ENCODE peak calls at places on chromosomes 12 and 14, in ten cellular contexts. One of them, this sample, is unnamed.

GRCh38 chr14:61647704-61648103 is 47.6 kb upstream of the HIF1A start:
- DNase-seq in ascending aorta: no peak
- DNase-seq in esophagus squamous epithelium: no peak
- DNase-seq in esophagus muscularis mucosa: no peak
- DNase-seq in tibial artery: no peak
- DNase-seq in SJSA1: no peak
- DNase-seq in psoas muscle: no peak
- DNase-seq in body of pancreas: no peak
- DNase-seq in mucosa of descending colon: no peak
- DNase-seq in uterus: no peak
- DNase-seq in this sample: no peak

GRCh38 chr14:50340945-50341344 is 28.8 kb downstream of the DMAC2L start:
- DNase-seq in esophagus muscularis mucosa: peak; percentile 37
- DNase-seq in ascending aorta: no peak
- DNase-seq in tibial artery: no peak
- DNase-seq in psoas muscle: no peak
- DNase-seq in uterus: no peak
- DNase-seq in body of pancreas: no peak
- DNase-seq in esophagus squamous epithelium: no peak
- DNase-seq in mucosa of descending colon: no peak
- DNase-seq in SJSA1: no peak
- DNase-seq in this sample: no peak

GRCh38 chr12:113640837-113641236 is 169.2 kb upstream of the LHX5 start:
- DNase-seq in tibial artery: no peak
- DNase-seq in body of pancreas: no peak
- DNase-seq in esophagus muscularis mucosa: no peak
- DNase-seq in uterus: no peak
- DNase-seq in psoas muscle: no peak
- DNase-seq in SJSA1: no peak
- DNase-seq in ascending aorta: no peak
- DNase-seq in esophagus squamous epithelium: no peak
- DNase-seq in mucosa of descending colon: no peak
- DNase-seq in this sample: no peak

GRCh38 chr14:67221248-67221981 is 19.8 kb upstream of the PALS1 start:
- DNase-seq in ascending aorta: no peak
- DNase-seq in uterus: no peak
- DNase-seq in SJSA1: peak; percentile 73
- DNase-seq in esophagus muscularis mucosa: no peak
- DNase-seq in esophagus squamous epithelium: no peak
- DNase-seq in body of pancreas: no peak
- DNase-seq in psoas muscle: no peak
- DNase-seq in tibial artery: no peak
- DNase-seq in mucosa of descending colon: peak; percentile 44
- DNase-seq in this sample: no peak

GRCh38 chr14:99584823-99585222 is 19.2 kb downstream of the CCDC85C start:
- DNase-seq in body of pancreas: no peak
- DNase-seq in ascending aorta: no peak
- DNase-seq in esophagus squamous epithelium: no peak
- DNase-seq in esophagus muscularis mucosa: no peak
- DNase-seq in mucosa of descending colon: no peak
- DNase-seq in psoas muscle: no peak
- DNase-seq in tibial artery: no peak
- DNase-seq in SJSA1: no peak
- DNase-seq in uterus: no peak
- DNase-seq in this sample: no peak

GRCh38 chr12:115383668-115384067 is 699.7 kb upstream of the TBX3 start:
- DNase-seq in ascending aorta: no peak
- DNase-seq in body of pancreas: no peak
- DNase-seq in uterus: no peak
- DNase-seq in mucosa of descending colon: no peak
- DNase-seq in SJSA1: no peak
- DNase-seq in tibial artery: no peak
- DNase-seq in esophagus squamous epithelium: no peak
- DNase-seq in esophagus muscularis mucosa: peak; percentile 83
- DNase-seq in psoas muscle: peak; percentile 30
- DNase-seq in this sample: no peak

GRCh38 chr12:71652656-71653055 is 11.0 kb downstream of the ZFC3H1 start:
- DNase-seq in uterus: no peak
- DNase-seq in esophagus squamous epithelium: no peak
- DNase-seq in body of pancreas: no peak
- DNase-seq in esophagus muscularis mucosa: no peak
- DNase-seq in psoas muscle: no peak
- DNase-seq in ascending aorta: no peak
- DNase-seq in tibial artery: no peak
- DNase-seq in SJSA1: no peak
- DNase-seq in mucosa of descending colon: no peak
- DNase-seq in this sample: no peak

GRCh38 chr14:74259513-74259912 is 20.3 kb downstream of the VSX2 start:
- DNase-seq in esophagus muscularis mucosa: no peak
- DNase-seq in esophagus squamous epithelium: no peak
- DNase-seq in body of pancreas: no peak
- DNase-seq in SJSA1: no peak
- DNase-seq in tibial artery: no peak
- DNase-seq in ascending aorta: no peak
- DNase-seq in uterus: no peak
- DNase-seq in mucosa of descending colon: no peak
- DNase-seq in psoas muscle: no peak
- DNase-seq in this sample: no peak

GRCh38 chr14:94467728-94468520 is 8.1 kb downstream of the SERPINA9 start:
- DNase-seq in ascending aorta: no peak
- DNase-seq in esophagus squamous epithelium: no peak
- DNase-seq in SJSA1: no peak
- DNase-seq in mucosa of descending colon: no peak
- DNase-seq in body of pancreas: no peak
- DNase-seq in psoas muscle: no peak
- DNase-seq in tibial artery: no peak
- DNase-seq in uterus: no peak
- DNase-seq in esophagus muscularis mucosa: no peak
- DNase-seq in this sample: no peak

GRCh38 chr12:65533177-65533883 is 254.8 kb downstream of the MSRB3 start:
- DNase-seq in SJSA1: peak; percentile 82
- DNase-seq in tibial artery: no peak
- DNase-seq in ascending aorta: no peak
- DNase-seq in psoas muscle: no peak
- DNase-seq in mucosa of descending colon: no peak
- DNase-seq in esophagus squamous epithelium: no peak
- DNase-seq in body of pancreas: no peak
- DNase-seq in uterus: no peak
- DNase-seq in esophagus muscularis mucosa: no peak
- DNase-seq in this sample: no peak

DNA sequence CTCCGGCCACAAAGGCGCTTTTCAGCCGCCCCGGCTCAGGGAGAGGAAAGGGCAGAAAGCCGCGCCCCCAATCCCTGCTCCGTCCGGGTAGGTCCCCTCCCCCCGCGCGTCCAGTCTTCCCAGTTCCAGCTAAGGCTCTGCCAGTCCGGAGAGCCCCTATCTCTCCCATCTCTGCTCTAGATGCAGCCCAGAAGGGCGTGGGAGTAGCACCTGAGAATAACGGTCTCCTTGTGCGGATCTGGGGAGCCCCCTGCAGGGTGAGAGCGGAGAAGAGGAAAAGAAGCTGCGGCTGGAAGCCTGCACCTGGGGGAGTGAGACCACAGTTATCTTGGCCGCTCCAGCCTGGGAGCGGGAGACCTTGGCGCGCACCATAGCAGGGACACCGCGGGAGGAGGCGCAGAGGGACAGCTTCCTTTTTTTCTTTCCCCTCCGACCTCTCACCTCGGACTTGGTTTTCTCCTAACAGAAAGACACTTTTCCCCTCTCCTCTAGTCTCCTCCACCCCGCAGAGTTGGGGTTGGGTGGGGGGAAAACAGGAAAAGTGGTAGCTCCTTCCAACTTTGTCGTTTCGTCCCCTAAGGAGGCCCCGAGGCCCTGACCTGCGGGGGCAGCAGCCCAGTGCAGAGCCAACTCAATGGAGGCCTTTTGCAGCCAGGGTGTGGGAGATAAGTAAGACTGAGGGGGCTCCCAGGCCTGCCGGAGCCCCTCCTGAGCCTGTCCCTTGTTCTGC is 2.4 kb downstream of the DHH start:
- DNase-seq in esophagus muscularis mucosa: no peak
- DNase-seq in psoas muscle: peak; percentile 43
- DNase-seq in mucosa of descending colon: peak; percentile 34
- DNase-seq in tibial artery: no peak
- DNase-seq in ascending aorta: no peak
- DNase-seq in esophagus squamous epithelium: no peak
- DNase-seq in body of pancreas: peak; percentile 18
- DNase-seq in SJSA1: peak; percentile 22
- DNase-seq in uterus: peak; percentile 66
- DNase-seq in this sample: no peak
- H3K4me1 ChIP-seq in esophagus muscularis mucosa: peaks cover 70% of the 10 kb centered on the region
- H3K4me1 ChIP-seq in psoas muscle: peaks cover 22% of the 10 kb centered on the region
- H3K4me1 ChIP-seq in mucosa of descending colon: peaks cover 36% of the 10 kb centered on the region
- H3K4me1 ChIP-seq in tibial artery: peaks cover 58% of the 10 kb centered on the region
- H3K4me1 ChIP-seq in ascending aorta: peaks cover 33% of the 10 kb centered on the region
- H3K4me1 ChIP-seq in esophagus squamous epithelium: peaks cover 75% of the 10 kb centered on the region
- H3K4me1 ChIP-seq in body of pancreas: peaks cover 57% of the 10 kb centered on the region
- H3K4me1 ChIP-seq in SJSA1: peaks cover 33% of the 10 kb centered on the region
- H3K4me1 ChIP-seq in uterus: peaks cover 5% of the 10 kb centered on the region
- H3K4me1 ChIP-seq in this sample: peaks cover 40% of the 10 kb centered on the region

GRCh38 chr12:22729431-22729830 is 104.5 kb downstream of the ETNK1 start:
- DNase-seq in uterus: no peak
- DNase-seq in esophagus muscularis mucosa: no peak
- DNase-seq in body of pancreas: no peak
- DNase-seq in psoas muscle: no peak
- DNase-seq in esophagus squamous epithelium: no peak
- DNase-seq in SJSA1: no peak
- DNase-seq in mucosa of descending colon: no peak
- DNase-seq in tibial artery: no peak
- DNase-seq in ascending aorta: no peak
- DNase-seq in this sample: no peak
- H3K4me1 ChIP-seq in uterus: no peaks in the 10 kb centered on the region
- H3K4me1 ChIP-seq in esophagus muscularis mucosa: peaks cover 27% of the 10 kb centered on the region
- H3K4me1 ChIP-seq in body of pancreas: no peaks in the 10 kb centered on the region
- H3K4me1 ChIP-seq in psoas muscle: no peaks in the 10 kb centered on the region
- H3K4me1 ChIP-seq in esophagus squamous epithelium: peaks cover 10% of the 10 kb centered on the region
- H3K4me1 ChIP-seq in SJSA1: peaks cover 20% of the 10 kb centered on the region
- H3K4me1 ChIP-seq in mucosa of descending colon: no peaks in the 10 kb centered on the region
- H3K4me1 ChIP-seq in tibial artery: peaks cover 18% of the 10 kb centered on the region
- H3K4me1 ChIP-seq in ascending aorta: peaks cover 18% of the 10 kb centered on the region
- H3K4me1 ChIP-seq in this sample: no peaks in the 10 kb centered on the region

DNA sequence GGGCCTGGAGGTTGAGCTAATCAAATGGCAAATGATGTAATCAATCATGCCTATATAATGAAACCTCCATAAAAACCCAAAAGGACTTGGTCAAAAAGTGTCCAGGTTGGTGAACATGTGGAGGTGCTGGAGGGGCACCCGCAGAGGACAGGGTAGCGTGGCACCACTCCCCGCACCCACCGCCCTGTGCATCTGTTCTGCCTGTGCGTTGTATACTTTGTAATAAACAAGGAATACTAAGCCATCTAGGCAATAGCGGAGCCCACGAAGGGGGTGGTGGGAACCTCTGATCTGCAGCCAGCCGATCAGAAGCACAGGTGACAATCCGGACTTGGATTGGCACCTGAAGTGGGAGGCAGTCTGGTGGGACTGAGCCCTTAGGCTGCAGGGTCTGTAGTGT is 75.8 kb upstream of the GPR68 start:
- DNase-seq in ascending aorta: no peak
- DNase-seq in uterus: no peak
- DNase-seq in SJSA1: no peak
- DNase-seq in psoas muscle: no peak
- DNase-seq in esophagus squamous epithelium: no peak
- DNase-seq in body of pancreas: no peak
- DNase-seq in esophagus muscularis mucosa: no peak
- DNase-seq in tibial artery: no peak
- DNase-seq in mucosa of descending colon: no peak
- DNase-seq in this sample: no peak
- H3K4me1 ChIP-seq in ascending aorta: no peaks in the 10 kb centered on the region
- H3K4me1 ChIP-seq in uterus: no peaks in the 10 kb centered on the region
- H3K4me1 ChIP-seq in SJSA1: no peaks in the 10 kb centered on the region
- H3K4me1 ChIP-seq in psoas muscle: no peaks in the 10 kb centered on the region
- H3K4me1 ChIP-seq in esophagus squamous epithelium: peaks cover 51% of the 10 kb centered on the region
- H3K4me1 ChIP-seq in body of pancreas: peaks cover 12% of the 10 kb centered on the region
- H3K4me1 ChIP-seq in esophagus muscularis mucosa: peaks cover 45% of the 10 kb centered on the region
- H3K4me1 ChIP-seq in tibial artery: peaks cover 9% of the 10 kb centered on the region
- H3K4me1 ChIP-seq in mucosa of descending colon: peaks cover 23% of the 10 kb centered on the region
- H3K4me1 ChIP-seq in this sample: no peaks in the 10 kb centered on the region

GRCh38 chr12:107319536-107320030 is 226.2 kb upstream of the CRY1 start:
- DNase-seq in body of pancreas: no peak
- DNase-seq in tibial artery: no peak
- DNase-seq in ascending aorta: no peak
- DNase-seq in psoas muscle: no peak
- DNase-seq in uterus: no peak
- DNase-seq in esophagus squamous epithelium: no peak
- DNase-seq in SJSA1: peak; percentile 20
- DNase-seq in esophagus muscularis mucosa: no peak
- DNase-seq in mucosa of descending colon: no peak
- DNase-seq in this sample: no peak

GRCh38 chr12:107320031-107320928 is 226.9 kb upstream of the CRY1 start:
- DNase-seq in ascending aorta: no peak
- DNase-seq in body of pancreas: peak; percentile 14
- DNase-seq in uterus: no peak
- DNase-seq in esophagus muscularis mucosa: no peak
- DNase-seq in tibial artery: no peak
- DNase-seq in esophagus squamous epithelium: no peak
- DNase-seq in SJSA1: peak; percentile 16
- DNase-seq in mucosa of descending colon: peak; percentile 45
- DNase-seq in psoas muscle: peak; percentile 22
- DNase-seq in this sample: no peak

GRCh38 chr12:107318554-107318803 is 225.1 kb upstream of the CRY1 start:
- DNase-seq in body of pancreas: no peak
- DNase-seq in SJSA1: no peak
- DNase-seq in esophagus muscularis mucosa: no peak
- DNase-seq in ascending aorta: no peak
- DNase-seq in uterus: no peak
- DNase-seq in psoas muscle: no peak
- DNase-seq in tibial artery: no peak
- DNase-seq in mucosa of descending colon: no peak
- DNase-seq in esophagus squamous epithelium: no peak
- DNase-seq in this sample: no peak

GRCh38 chr12:107317751-107318553 is 224.6 kb upstream of the CRY1 start:
- DNase-seq in uterus: no peak
- DNase-seq in body of pancreas: peak; percentile 78
- DNase-seq in esophagus squamous epithelium: peak; percentile 8
- DNase-seq in tibial artery: peak; percentile 73
- DNase-seq in psoas muscle: peak; percentile 77
- DNase-seq in SJSA1: peak; percentile 62
- DNase-seq in ascending aorta: peak; percentile 71
- DNase-seq in mucosa of descending colon: peak; percentile 87
- DNase-seq in esophagus muscularis mucosa: no peak
- DNase-seq in this sample: no peak

DNA sequence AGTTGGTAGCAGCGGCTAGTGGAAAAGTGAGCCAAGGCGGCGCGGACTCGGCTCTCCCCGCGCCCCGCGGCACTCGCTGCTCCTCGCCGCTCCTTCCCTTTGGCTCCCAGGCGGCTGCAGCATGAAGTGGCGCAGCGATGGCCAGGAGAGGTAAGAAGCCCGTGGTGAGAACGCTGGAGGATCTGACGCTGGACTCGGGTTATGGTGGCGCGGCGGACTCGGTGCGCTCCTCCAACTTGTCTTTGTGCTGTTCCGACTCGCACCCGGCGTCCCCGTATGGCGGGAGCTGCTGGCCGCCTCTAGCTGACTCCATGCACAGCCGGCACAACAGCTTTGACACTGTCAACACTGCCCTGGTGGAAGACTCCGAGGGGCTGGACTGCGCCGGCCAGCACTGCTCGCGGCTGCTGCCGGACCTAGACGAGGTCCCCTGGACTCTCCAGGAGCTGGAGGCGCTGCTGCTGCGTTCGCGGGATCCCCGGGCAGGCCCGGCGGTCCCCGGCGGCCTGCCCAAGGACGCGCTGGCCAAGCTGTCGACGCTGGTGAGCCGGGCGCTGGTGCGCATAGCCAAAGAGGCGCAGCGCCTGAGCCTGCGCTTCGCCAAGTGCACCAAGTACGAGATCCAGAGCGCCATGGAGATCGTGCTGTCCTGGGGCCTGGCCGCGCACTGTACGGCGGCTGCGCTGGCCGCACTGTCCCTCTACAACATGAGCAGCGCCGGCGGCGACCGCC is 225.6 kb upstream of the CRY1 start:
- DNase-seq in esophagus squamous epithelium: no peak
- DNase-seq in SJSA1: peak; percentile 55
- DNase-seq in esophagus muscularis mucosa: no peak
- DNase-seq in tibial artery: no peak
- DNase-seq in uterus: no peak
- DNase-seq in psoas muscle: peak; percentile 23
- DNase-seq in mucosa of descending colon: peak; percentile 11
- DNase-seq in body of pancreas: peak; percentile 17
- DNase-seq in ascending aorta: no peak
- DNase-seq in this sample: no peak
- H3K4me1 ChIP-seq in esophagus squamous epithelium: peaks cover 58% of the 10 kb centered on the region
- H3K4me1 ChIP-seq in SJSA1: peaks cover 34% of the 10 kb centered on the region
- H3K4me1 ChIP-seq in esophagus muscularis mucosa: peaks cover 37% of the 10 kb centered on the region
- H3K4me1 ChIP-seq in tibial artery: peaks cover 35% of the 10 kb centered on the region
- H3K4me1 ChIP-seq in uterus: no peaks in the 10 kb centered on the region
- H3K4me1 ChIP-seq in psoas muscle: peaks cover 11% of the 10 kb centered on the region
- H3K4me1 ChIP-seq in mucosa of descending colon: peaks cover 20% of the 10 kb centered on the region
- H3K4me1 ChIP-seq in body of pancreas: peaks cover 39% of the 10 kb centered on the region
- H3K4me1 ChIP-seq in ascending aorta: peaks cover 2% of the 10 kb centered on the region
- H3K4me1 ChIP-seq in this sample: no peaks in the 10 kb centered on the region

This sample was measured in Panc1.